ENCODE peak calls at places on chromosomes 3 and 15, in four cellular contexts. O is thyroid gland, H is transverse colon, P is RWPE2. J is an unnamed sample.
A peak's percentile ranks its signal among the peaks of the same experiment; 100 is the strongest.

GRCh38 chr15:64158363-64159134 is 4.3 kb downstream of the PPIB start:
- DNase-seq in O (peak; percentile 23), H (no peak), P (no peak), J (no peak)

GRCh38 chr15:83282859-83283812 is 1.3 kb downstream of the BNC1 start:
- DNase-seq in O (no peak), P (peak; percentile 76), H (no peak), J (no peak)

GRCh38 chr3:64575211-64575844 is 112.5 kb downstream of the ADAMTS9 start:
- DNase-seq in O (no peak), H (no peak), P (no peak), J (no peak)

GRCh38 chr15:67322481-67322880 is 67.9 kb downstream of the IQCH start:
- DNase-seq in P (no peak), H (no peak), O (no peak), J (no peak)

GRCh38 chr15:78033864-78034263 is 43.6 kb downstream of the TBC1D2B start:
- DNase-seq in H (no peak), P (no peak), O (no peak), J (peak; percentile 89)

GRCh38 chr3:76400141-76400540 is 614.8 kb upstream of the ZNF717 start:
- DNase-seq in P (no peak), H (no peak), O (no peak), J (no peak)

GRCh38 chr3:189192725-189193124 is 21.0 kb downstream of the TPRG1 start:
- DNase-seq in H (no peak), P (no peak), O (no peak), J (no peak)

GRCh38 chr15:78374436-78375393 is 34.6 kb downstream of the CRABP1 start:
- DNase-seq in O (no peak), H (peak; percentile 88), P (peak; percentile 89), J (no peak)

GRCh38 chr3:183560607-183561006 is 5.1 kb upstream of the KLHL6 start:
- DNase-seq in O (no peak), H (no peak), P (no peak), J (no peak)

GRCh38 chr15:100083572-100083971 is 258.2 kb downstream of the ADAMTS17 start:
- DNase-seq in O (peak; percentile 25), H (no peak), P (peak; percentile 28), J (no peak)

GRCh38 chr15:45106002-45106790 is 7.8 kb downstream of the DUOX2 start:
- DNase-seq in H (no peak), O (peak; percentile 88), P (peak; percentile 60), J (no peak)

GRCh38 chr3:170038434-170039110 is 777 bp downstream of the GPR160 start:
- DNase-seq in O (peak; percentile 51), P (no peak), H (peak; percentile 66), J (peak; percentile 36)

GRCh38 chr15:27176785-27177406 is 205.9 kb downstream of the GABRG3 start:
- DNase-seq in P (no peak), H (no peak), O (no peak), J (no peak)

GRCh38 chr3:187112934-187113793 is 26.1 kb downstream of the RPL39L start:
- DNase-seq in H (no peak), P (no peak), O (no peak), J (peak; percentile 45)

GRCh38 chr15:26665950-26666921 is 106.6 kb downstream of the GABRB3 start:
- DNase-seq in O (peak; percentile 92), H (no peak), P (no peak), J (no peak)

GRCh38 chr3:27666708-27667107 is 55.4 kb downstream of the EOMES start:
- DNase-seq in O (peak; percentile 27), H (peak; percentile 49), P (no peak), J (no peak)

GRCh38 chr15:63422891-63423290 is 41.2 kb upstream of the CA12 start:
- DNase-seq in P (no peak), O (no peak), H (no peak), J (no peak)

GRCh38 chr3:177236704-177237103 is 39.4 kb upstream of the TBL1XR1 start:
- DNase-seq in P (no peak), O (no peak), H (no peak), J (no peak)

GRCh38 chr15:31062310-31062964 is 39.1 kb downstream of the TRPM1 start:
- DNase-seq in H (no peak), O (no peak), P (no peak), J (no peak)

GRCh38 chr3:45980819-45981218 is 14.8 kb downstream of the FYCO1 start:
- DNase-seq in O (no peak), H (no peak), P (no peak), J (no peak)

GRCh38 chr3:124885466-124886167 is 1.5 kb downstream of the ITGB5 start:
- DNase-seq in O (peak; percentile 46), H (no peak), P (no peak), J (no peak)

GRCh38 chr3:170632780-170633179 is 46.9 kb upstream of the SLC7A14 start:
- DNase-seq in O (no peak), H (no peak), P (no peak), J (no peak)

GRCh38 chr3:178709047-178709446 is 172.8 kb downstream of the KCNMB2 start:
- DNase-seq in O (no peak), H (no peak), P (no peak), J (no peak)

GRCh38 chr3:102715030-102715697 is 280.3 kb downstream of the ZPLD1 start:
- DNase-seq in H (no peak), O (no peak), P (no peak), J (no peak)

GRCh38 chr3:127673191-127674098 is 693 bp downstream of the ABTB1 start:
- DNase-seq in O (peak; percentile 49), H (peak; percentile 61), P (peak; percentile 60), J (peak; percentile 57)

GRCh38 chr3:151992326-151993041 is 119.0 kb downstream of the SUCNR1 start:
- DNase-seq in O (no peak), P (no peak), H (no peak), J (no peak)

GRCh38 chr3:67357610-67358458 is 296.6 kb downstream of the SUCLG2 start:
- DNase-seq in O (no peak), P (no peak), H (no peak), J (no peak)

GRCh38 chr3:183341545-183342288 is 86.7 kb downstream of the MCF2L2 start:
- DNase-seq in P (no peak), O (no peak), H (no peak), J (no peak)

GRCh38 chr3:13114811-13115615 is 41.8 kb upstream of the IQSEC1 start:
- DNase-seq in O (peak; percentile 28), P (peak; percentile 42), H (no peak), J (no peak)

GRCh38 chr15:64747578-64747977 is 27.8 kb downstream of the RBPMS2 start:
- DNase-seq in O (no peak), P (no peak), H (no peak), J (no peak)

GRCh38 chr15:68700395-68701123 is 120.1 kb downstream of the ANP32A start:
- DNase-seq in H (peak; percentile 20), O (peak; percentile 63), P (no peak), J (no peak)

GRCh38 chr15:48520376-48521155 is 124.9 kb downstream of the FBN1 start:
- DNase-seq in H (no peak), P (no peak), O (no peak), J (no peak)

GRCh38 chr15:41125950-41126642 is 10.0 kb upstream of the INO80 start:
- DNase-seq in O (no peak), P (no peak), H (peak; percentile 22), J (no peak)

GRCh38 chr15:43880406-43881184 is 53.8 kb downstream of the WDR76 start:
- DNase-seq in O (no peak), P (peak; percentile 31), H (no peak), J (no peak)

GRCh38 chr3:31862861-31863260 is 118.2 kb downstream of the OSBPL10 start:
- DNase-seq in P (no peak), O (no peak), H (no peak), J (no peak)

GRCh38 chr3:149792485-149793270 is at the start of gene ANKUB1:
- DNase-seq in H (no peak), P (no peak), O (no peak), J (no peak)

GRCh38 chr15:40103124-40103858 is 5.4 kb downstream of the BMF start:
- DNase-seq in O (peak; percentile 96), H (peak; percentile 89), P (peak; percentile 97), J (no peak)

GRCh38 chr3:134361162-134361831 is 12.9 kb downstream of the AMOTL2 start:
- DNase-seq in O (peak; percentile 10), H (peak; percentile 4), P (peak; percentile 56), J (no peak)

GRCh38 chr3:134357914-134358811 is 16.1 kb downstream of the AMOTL2 start:
- DNase-seq in O (peak; percentile 68), H (no peak), P (peak; percentile 68), J (no peak)

GRCh38 chr3:134362221-134362620 is 12.0 kb downstream of the AMOTL2 start:
- DNase-seq in P (peak; percentile 19), H (no peak), O (no peak), J (no peak)

GRCh38 chr3:134359121-134360010 is 14.9 kb downstream of the AMOTL2 start:
- DNase-seq in P (peak; percentile 54), O (peak; percentile 4), H (no peak), J (no peak)

DNA sequence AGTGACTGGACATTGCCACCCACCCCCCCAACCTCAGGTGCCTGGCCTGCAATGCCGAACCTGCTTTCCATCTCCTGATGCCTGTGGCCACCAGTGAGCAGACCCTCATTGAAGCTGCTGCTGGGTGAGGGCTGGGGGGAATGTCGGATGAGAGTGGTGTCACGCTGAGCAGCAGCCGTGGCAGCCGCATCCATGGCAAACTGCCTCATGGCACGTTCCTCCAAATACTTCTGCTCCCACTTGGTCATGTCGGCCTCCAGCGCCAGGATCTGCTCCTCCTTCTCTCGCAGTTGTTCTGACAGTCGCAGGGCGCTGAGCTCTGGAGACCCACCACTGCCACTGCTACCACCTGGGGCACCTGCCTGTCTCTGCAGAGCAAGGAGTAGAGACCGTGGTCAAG is 14.2 kb downstream of the AMOTL2 start:
- DNase-seq in H (no peak), O (peak; percentile 10), P (peak; percentile 60), J (no peak)
- H3K27ac ChIP-seq in H (peak overlapping the region; percentile 99), O (peak overlapping the region; percentile 100), P (peak overlapping the region; percentile 96), J (no peak overlapping the region)

GRCh38 chr3:72153477-72154314 is 368.7 kb upstream of the PROK2 start:
- DNase-seq in P (no peak), H (no peak), O (no peak), J (no peak)

GRCh38 chr3:72151465-72152238 is 366.7 kb upstream of the PROK2 start:
- DNase-seq in H (peak; percentile 56), P (no peak), O (no peak), J (no peak)

GRCh38 chr3:72152551-72153476 is 367.9 kb upstream of the PROK2 start:
- DNase-seq in H (peak; percentile 79), P (no peak), O (peak; percentile 78), J (no peak)

GRCh38 chr3:72155391-72156064 is 370.6 kb upstream of the PROK2 start:
- DNase-seq in P (no peak), O (peak; percentile 27), H (peak; percentile 53), J (no peak)

GRCh38 chr3:72154391-72155300 is 369.7 kb upstream of the PROK2 start:
- DNase-seq in H (no peak), P (no peak), O (no peak), J (no peak)
- H3K27ac ChIP-seq in H (peak overlapping the region; percentile 78), P (no peak overlapping the region), O (no peak overlapping the region), J (no peak overlapping the region)

GRCh38 chr15:71279757-71280141 is 164.5 kb downstream of the THSD4 start:
- DNase-seq in H (no peak), O (no peak), P (no peak), J (no peak)
- H3K27ac ChIP-seq in H (peak overlapping the region; percentile 73), O (no peak overlapping the region), P (peak overlapping the region; percentile 96), J (no peak overlapping the region)

DNA sequence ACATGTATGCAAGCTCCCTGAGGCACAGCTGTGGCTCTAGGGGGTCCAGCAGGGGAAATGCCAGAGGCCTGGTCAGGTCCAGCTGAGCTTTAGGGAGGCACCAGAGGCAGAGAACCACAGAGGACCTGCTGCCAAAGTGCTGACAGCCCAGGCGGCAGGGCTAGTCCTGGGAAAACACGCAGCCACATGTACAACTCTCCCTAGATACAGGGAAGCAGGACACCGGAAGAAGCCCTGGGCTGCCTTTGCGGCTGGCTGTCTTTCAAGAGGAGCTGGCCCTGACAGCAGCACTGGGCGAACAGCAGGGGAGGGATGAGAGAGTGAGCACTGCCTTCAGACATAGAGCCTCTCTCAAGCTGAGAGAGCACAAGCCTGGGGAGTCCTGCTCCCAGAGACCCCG is 40.7 kb downstream of the RFT1 start:
- DNase-seq in H (no peak), O (no peak), P (no peak), J (no peak)
- H3K27ac ChIP-seq in H (no peak overlapping the region), O (no peak overlapping the region), P (no peak overlapping the region), J (no peak overlapping the region)